ENCODE peak calls at places on chromosomes 13 and 19, in eight cellular contexts. D, U, V, Y, N, R, S and L are unnamed samples.

GRCh38 chr13:52851153-52851962 is 2.9 kb upstream of the PCDH8 start:
- DNase-seq in D (no peak), S (peak), Y (peak), U (no peak), R (no peak), N (no peak), V (no peak), L (no peak)

GRCh38 chr19:51407631-51408131 is 9.8 kb downstream of the SIGLEC10 start:
- DNase-seq in U (no peak), V (peak), S (no peak), N (peak), Y (no peak), D (no peak), R (peak), L (no peak)

GRCh38 chr19:1558552-1558951 is 9.6 kb downstream of the MEX3D start:
- DNase-seq in R (no peak), D (no peak), V (no peak), N (no peak), S (no peak), Y (no peak), U (no peak), L (no peak)

GRCh38 chr19:45100797-45101196 is 7.8 kb downstream of the PPP1R37 start:
- DNase-seq in D (no peak), U (no peak), S (peak), Y (no peak), N (no peak), R (no peak), V (peak), L (no peak)

GRCh38 chr13:58884810-58885209 is 1253.3 kb downstream of the PCDH17 start:
- DNase-seq in U (no peak), Y (no peak), S (no peak), N (no peak), R (no peak), D (no peak), V (no peak), L (no peak)

GRCh38 chr13:98406475-98406874 is 170.4 kb downstream of the STK24 start:
- DNase-seq in Y (no peak), R (no peak), U (no peak), D (no peak), S (no peak), V (no peak), N (no peak), L (no peak)

GRCh38 chr13:40060318-40061007 is 405.0 kb downstream of the COG6 start:
- DNase-seq in Y (peak), N (no peak), R (peak), D (no peak), S (no peak), V (no peak), U (peak), L (peak)

GRCh38 chr19:23823952-23824389 is 65.3 kb upstream of the ZNF681 start:
- DNase-seq in Y (no peak), S (no peak), U (no peak), N (peak), D (no peak), R (no peak), V (no peak), L (no peak)

GRCh38 chr19:55632463-55632834 is 8.1 kb upstream of the ZNF784 start:
- DNase-seq in Y (peak), S (peak), D (peak), V (peak), R (peak), N (peak), U (peak), L (no peak)

GRCh38 chr19:1324792-1325567 is 39.3 kb downstream of the EFNA2 start:
- DNase-seq in Y (no peak), N (no peak), S (no peak), D (peak), V (peak), R (no peak), U (peak), L (peak)

GRCh38 chr13:34308725-34309124 is 490.8 kb downstream of the RFC3 start:
- DNase-seq in N (no peak), V (no peak), U (peak), R (no peak), D (no peak), Y (no peak), S (no peak), L (peak)